ENCODE peak calls at places on chromosomes 12 and 14, in four cellular contexts. G, P, A and U are unnamed samples.

GRCh38 chr14:24699052-24699451 is 65.1 kb upstream of the GZMB start:
- DNase-seq in G (no peak), P (no peak), A (no peak), U (no peak)

GRCh38 chr14:50012644-50013043 is 103.7 kb downstream of the VCPKMT start:
- DNase-seq in G (no peak), P (no peak), A (peak), U (no peak)

GRCh38 chr12:52141306-52141705 is 50.5 kb downstream of the KRT80 start:
- DNase-seq in G (no peak), P (no peak), A (no peak), U (no peak)

GRCh38 chr12:65965358-65965757 is 141.1 kb downstream of the HMGA2 start:
- DNase-seq in G (no peak), P (no peak), A (peak), U (no peak)

GRCh38 chr12:55636116-55636655 is 506 bp upstream of the OR10P1 start:
- DNase-seq in G (no peak), P (no peak), A (no peak), U (no peak)

GRCh38 chr14:53570411-53571387 is 385.9 kb downstream of the BMP4 start:
- DNase-seq in G (no peak), P (no peak), A (no peak), U (no peak)

GRCh38 chr14:63533474-63533873 is 9.7 kb downstream of the PPP2R5E start:
- DNase-seq in G (no peak), P (no peak), A (no peak), U (no peak)

GRCh38 chr12:47838286-47838931 is 18.7 kb upstream of the HDAC7 start:
- DNase-seq in G (no peak), P (peak), A (peak), U (peak)

GRCh38 chr12:123983822-123984485 is 10.9 kb downstream of the ZNF664 start:
- DNase-seq in G (peak), P (peak), A (peak), U (peak)

GRCh38 chr12:61554268-61555008 is 705.8 kb upstream of the USP15 start:
- DNase-seq in G (no peak), P (no peak), A (no peak), U (no peak)

GRCh38 chr12:21502164-21502496 is 541 bp downstream of the GOLT1B start:
- DNase-seq in G (no peak), P (peak), A (peak), U (peak)

GRCh38 chr14:77151245-77151644 is 9.7 kb upstream of the ZDHHC22 start:
- DNase-seq in G (peak), P (no peak), A (no peak), U (peak)

GRCh38 chr12:77102691-77103090 is 37.3 kb upstream of the E2F7 start:
- DNase-seq in G (no peak), P (no peak), A (peak), U (peak)

GRCh38 chr12:127146991-127147718 is 1119.8 kb upstream of the TMEM132C start:
- DNase-seq in G (no peak), P (no peak), A (no peak), U (no peak)

GRCh38 chr12:18955594-18955993 is 173.9 kb upstream of the PLEKHA5 start:
- DNase-seq in G (no peak), P (no peak), A (peak), U (peak)

GRCh38 chr12:12788675-12789368 is 3.4 kb downstream of the APOLD1 start:
- DNase-seq in G (peak), P (peak), A (peak), U (peak)

GRCh38 chr12:6370994-6371754 is 4.2 kb downstream of the SCNN1A start:
- DNase-seq in G (peak), P (no peak), A (no peak), U (peak)
- TF ChIP-seq CTCF in G (no peak), P (no peak), A (peak), U (peak)

DNA sequence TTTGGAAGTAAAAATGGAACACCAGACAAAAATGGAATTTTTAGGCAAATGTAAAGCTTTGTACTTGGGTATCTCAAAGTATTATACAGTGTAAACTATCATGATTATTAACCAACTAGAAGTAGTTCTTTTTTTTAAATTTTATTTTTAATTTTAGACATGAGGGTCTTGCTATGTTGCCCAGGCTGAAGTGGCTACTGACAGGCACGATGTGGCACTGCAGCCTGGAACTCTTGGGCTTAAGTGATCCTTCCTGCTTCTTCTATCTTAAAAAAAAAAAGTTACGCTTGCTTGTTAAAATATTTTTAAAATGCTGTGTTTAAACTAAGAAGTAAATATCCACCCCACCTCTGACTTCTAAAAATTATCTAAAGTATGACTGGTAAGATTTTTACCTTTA is 1.9 kb upstream of the FUT8 start:
- DNase-seq in G (no peak), P (no peak), A (no peak), U (no peak)
- TF ChIP-seq CTCF in G (no peak), P (no peak), A (no peak), U (no peak)

DNA sequence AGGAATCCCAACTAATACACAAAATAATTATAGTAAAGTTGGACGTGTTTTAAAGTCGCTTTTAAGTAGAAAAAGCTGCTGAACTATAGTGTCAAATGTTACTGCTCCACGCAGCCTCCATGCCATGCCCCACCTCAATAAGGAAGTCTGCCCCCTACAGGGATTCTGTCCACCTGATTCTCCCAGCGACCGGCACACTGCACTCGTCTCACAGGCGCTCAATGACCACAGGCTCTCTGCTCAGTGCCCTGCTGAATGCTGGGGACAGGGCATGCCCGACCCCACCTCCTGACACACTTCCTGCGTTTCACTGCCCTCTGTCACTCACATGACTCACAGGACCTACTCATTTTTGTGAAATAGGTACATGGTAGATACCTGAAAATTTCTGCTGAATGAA is 48.9 kb downstream of the BDKRB1 start:
- DNase-seq in G (peak), P (no peak), A (no peak), U (no peak)
- TF ChIP-seq CTCF in G (peak), P (no peak), A (no peak), U (peak)

GRCh38 chr12:1935242-1935641 is 16.8 kb upstream of the CACNA2D4 start:
- DNase-seq in G (no peak), P (no peak), A (no peak), U (no peak)

GRCh38 chr12:1934068-1934467 is 15.6 kb upstream of the CACNA2D4 start:
- DNase-seq in G (no peak), P (no peak), A (no peak), U (no peak)

GRCh38 chr12:1934831-1935230 is 16.4 kb upstream of the CACNA2D4 start:
- DNase-seq in G (no peak), P (no peak), A (no peak), U (no peak)

GRCh38 chr12:1932264-1932777 is 13.9 kb upstream of the CACNA2D4 start:
- DNase-seq in G (no peak), P (peak), A (peak), U (no peak)

DNA sequence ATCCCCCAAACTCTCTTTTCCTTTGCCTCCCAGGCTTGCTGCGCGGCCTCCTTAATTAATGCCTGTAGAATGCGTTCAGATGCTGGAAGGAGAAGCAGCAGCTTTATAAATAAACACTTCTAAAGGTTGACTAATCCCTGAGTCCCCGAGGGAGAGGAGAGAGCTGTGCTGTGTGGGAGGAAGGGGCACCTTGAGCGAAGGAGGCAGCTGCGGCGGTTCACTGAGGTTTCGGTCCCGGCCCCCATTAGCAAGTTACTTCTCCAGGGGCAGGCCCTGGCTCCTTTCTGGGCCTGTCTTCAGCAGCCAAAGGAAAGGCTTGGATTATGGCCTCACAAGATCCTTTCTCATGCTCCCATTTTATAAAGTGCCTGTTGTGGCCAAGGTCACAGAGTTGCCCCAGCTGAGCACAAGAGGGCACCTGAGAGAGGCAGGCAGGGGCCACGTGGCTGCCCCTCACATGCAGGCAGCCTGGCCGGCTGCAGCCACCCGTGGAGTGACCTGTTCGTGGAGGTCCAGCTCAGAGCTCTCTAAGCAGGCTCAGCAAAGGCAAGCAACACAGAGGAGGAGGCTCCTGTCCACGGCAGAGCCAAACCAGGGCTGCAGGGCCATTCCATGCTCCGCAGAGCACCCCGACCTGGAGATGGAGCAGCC is 15.0 kb upstream of the CACNA2D4 start:
- DNase-seq in G (no peak), P (no peak), A (peak), U (no peak)
- TF ChIP-seq CTCF in G (no peak), P (no peak), A (no peak), U (no peak)